ENCODE peak calls at places on chromosomes 2 and 18, in five cellular contexts. Y is COR-L47; D is Right ventricle myocardium inferior; K is stimulated activated CD8-positive, alpha-beta memory T cell treated with anti-CD3 and anti-CD28 coated beads, Interleukin-7, amount 100 ng/mL, for 24 hours; W is psoas muscle. G is an unnamed sample.
A peak's percentile ranks its signal among the peaks of the same experiment; 100 is the strongest.

GRCh38 chr2:239271471-239272255 is 129.2 kb downstream of the HDAC4 start:
- DNase-seq in Y (no peak), D (peak; percentile 26), K (no peak), W (no peak), G (no peak)

GRCh38 chr2:240202616-240203015 is 62.2 kb upstream of the OTOS start:
- DNase-seq in Y (no peak), K (no peak), W (no peak), D (no peak), G (no peak)

GRCh38 chr18:5518899-5519371 is 24.9 kb downstream of the EPB41L3 start:
- DNase-seq in Y (no peak), K (no peak), D (no peak), W (no peak), G (no peak)

GRCh38 chr2:14132386-14132785 is 500.1 kb upstream of the LRATD1 start:
- DNase-seq in K (no peak), Y (no peak), D (no peak), W (no peak), G (no peak)

GRCh38 chr2:191917430-191917881 is 70.6 kb upstream of the CAVIN2 start:
- DNase-seq in D (no peak), Y (no peak), W (no peak), K (no peak), G (no peak)

GRCh38 chr18:55918449-55918848 is 330.5 kb upstream of the TCF4 start:
- DNase-seq in D (no peak), K (no peak), Y (no peak), W (no peak), G (no peak)

GRCh38 chr18:58695772-58696171 is 24.5 kb downstream of the MALT1 start:
- DNase-seq in K (no peak), Y (no peak), D (no peak), W (no peak), G (no peak)

GRCh38 chr2:223868005-223868404 is 30.6 kb upstream of the AP1S3 start:
- DNase-seq in W (no peak), K (no peak), Y (no peak), D (no peak), G (peak; percentile 16)

GRCh38 chr2:71605781-71606241 is 152.4 kb downstream of the DYSF start:
- DNase-seq in D (no peak), K (no peak), Y (peak; percentile 74), W (peak; percentile 44), G (peak; percentile 5)

GRCh38 chr2:206876176-206876575 is 63.1 kb upstream of the CPO start:
- DNase-seq in K (no peak), W (no peak), D (peak; percentile 46), Y (no peak), G (no peak)

GRCh38 chr18:37188016-37188791 is 359.3 kb downstream of the KIAA1328 start:
- DNase-seq in K (no peak), D (no peak), W (no peak), Y (no peak), G (no peak)

GRCh38 chr18:46555724-46556123 is 101.3 kb downstream of the LOXHD1 start:
- DNase-seq in K (no peak), Y (no peak), D (no peak), W (peak; percentile 56), G (peak; percentile 14)

GRCh38 chr2:185456517-185456916 is 282.1 kb upstream of the FSIP2 start:
- DNase-seq in D (no peak), K (no peak), Y (no peak), W (no peak), G (no peak)

GRCh38 chr2:26246818-26247217 is 2.1 kb downstream of the HADHB start:
- DNase-seq in W (peak; percentile 82), K (no peak), D (no peak), Y (no peak), G (peak; percentile 15)

GRCh38 chr2:232781765-232782164 is 5.4 kb upstream of the KCNJ13 start:
- DNase-seq in W (no peak), K (no peak), D (no peak), Y (no peak), G (no peak)

GRCh38 chr2:176500921-176501320 is 231.7 kb downstream of the MTX2 start:
- DNase-seq in W (no peak), D (no peak), K (no peak), Y (no peak), G (no peak)